ENCODE peak calls at places on chromosomes 11 and 22, in six cellular contexts. One of them, this sample, is unnamed.

GRCh38 chr11:131744847-131745246 is 374.4 kb downstream of the NTM start:
- DNase-seq in NCI-H510A treated with DMSO at 0.1 percent for 48 hours: no peak
- DNase-seq in NCI-H2081 treated with DMSO at 0.1 percent for 48 hours: no peak
- DNase-seq in astrocyte: peak; percentile 90
- DNase-seq in DMS153: no peak
- DNase-seq in retina: no peak
- DNase-seq in this sample: peak; percentile 12

GRCh38 chr22:47396515-47396914 is 634.1 kb downstream of the TBC1D22A start:
- DNase-seq in NCI-H2081 treated with DMSO at 0.1 percent for 48 hours: no peak
- DNase-seq in retina: no peak
- DNase-seq in NCI-H510A treated with DMSO at 0.1 percent for 48 hours: no peak
- DNase-seq in astrocyte: no peak
- DNase-seq in DMS153: no peak
- DNase-seq in this sample: no peak

GRCh38 chr11:35647535-35648092 is 15.0 kb upstream of the TRIM44 start:
- DNase-seq in retina: no peak
- DNase-seq in NCI-H2081 treated with DMSO at 0.1 percent for 48 hours: no peak
- DNase-seq in DMS153: no peak
- DNase-seq in NCI-H510A treated with DMSO at 0.1 percent for 48 hours: no peak
- DNase-seq in astrocyte: no peak
- DNase-seq in this sample: no peak

GRCh38 chr11:119023741-119024140 is 5.2 kb downstream of the TRAPPC4 start:
- DNase-seq in NCI-H2081 treated with DMSO at 0.1 percent for 48 hours: no peak
- DNase-seq in NCI-H510A treated with DMSO at 0.1 percent for 48 hours: no peak
- DNase-seq in astrocyte: peak; percentile 37
- DNase-seq in retina: no peak
- DNase-seq in DMS153: no peak
- DNase-seq in this sample: no peak

GRCh38 chr11:112780351-112781043 is 180.7 kb upstream of the NCAM1 start:
- DNase-seq in DMS153: no peak
- DNase-seq in NCI-H510A treated with DMSO at 0.1 percent for 48 hours: no peak
- DNase-seq in retina: no peak
- DNase-seq in NCI-H2081 treated with DMSO at 0.1 percent for 48 hours: no peak
- DNase-seq in astrocyte: peak; percentile 80
- DNase-seq in this sample: no peak

GRCh38 chr22:22030493-22031182 is 48.1 kb upstream of the TOP3B start:
- DNase-seq in NCI-H2081 treated with DMSO at 0.1 percent for 48 hours: no peak
- DNase-seq in retina: peak; percentile 49
- DNase-seq in DMS153: no peak
- DNase-seq in astrocyte: no peak
- DNase-seq in NCI-H510A treated with DMSO at 0.1 percent for 48 hours: no peak
- DNase-seq in this sample: no peak

GRCh38 chr22:36027579-36027959 is 1.1 kb downstream of the RBFOX2 start:
- DNase-seq in NCI-H2081 treated with DMSO at 0.1 percent for 48 hours: no peak
- DNase-seq in DMS153: no peak
- DNase-seq in astrocyte: no peak
- DNase-seq in NCI-H510A treated with DMSO at 0.1 percent for 48 hours: no peak
- DNase-seq in retina: no peak
- DNase-seq in this sample: no peak

GRCh38 chr22:47055073-47055355 is 292.6 kb downstream of the TBC1D22A start:
- DNase-seq in NCI-H2081 treated with DMSO at 0.1 percent for 48 hours: no peak
- DNase-seq in retina: no peak
- DNase-seq in DMS153: no peak
- DNase-seq in NCI-H510A treated with DMSO at 0.1 percent for 48 hours: no peak
- DNase-seq in astrocyte: no peak
- DNase-seq in this sample: no peak

GRCh38 chr22:31098633-31099110 is 8.7 kb downstream of the SELENOM start:
- DNase-seq in retina: peak; percentile 63
- DNase-seq in astrocyte: no peak
- DNase-seq in NCI-H2081 treated with DMSO at 0.1 percent for 48 hours: no peak
- DNase-seq in NCI-H510A treated with DMSO at 0.1 percent for 48 hours: no peak
- DNase-seq in DMS153: no peak
- DNase-seq in this sample: no peak

GRCh38 chr11:122592641-122593040 is 62.9 kb upstream of the UBASH3B start:
- DNase-seq in astrocyte: no peak
- DNase-seq in retina: no peak
- DNase-seq in DMS153: no peak
- DNase-seq in NCI-H510A treated with DMSO at 0.1 percent for 48 hours: no peak
- DNase-seq in NCI-H2081 treated with DMSO at 0.1 percent for 48 hours: no peak
- DNase-seq in this sample: no peak

GRCh38 chr11:75244052-75244814 is 3.7 kb downstream of the TPBGL start:
- DNase-seq in retina: no peak
- DNase-seq in DMS153: no peak
- DNase-seq in NCI-H2081 treated with DMSO at 0.1 percent for 48 hours: no peak
- DNase-seq in NCI-H510A treated with DMSO at 0.1 percent for 48 hours: no peak
- DNase-seq in astrocyte: no peak
- DNase-seq in this sample: no peak

GRCh38 chr11:1310772-1311468 is 1.5 kb upstream of the TOLLIP start:
- DNase-seq in astrocyte: no peak
- DNase-seq in NCI-H2081 treated with DMSO at 0.1 percent for 48 hours: no peak
- DNase-seq in NCI-H510A treated with DMSO at 0.1 percent for 48 hours: no peak
- DNase-seq in retina: no peak
- DNase-seq in DMS153: peak; percentile 40
- DNase-seq in this sample: no peak

GRCh38 chr11:106988151-106988806 is 30.0 kb downstream of the GUCY1A2 start:
- DNase-seq in astrocyte: peak; percentile 89
- DNase-seq in DMS153: no peak
- DNase-seq in retina: no peak
- DNase-seq in NCI-H2081 treated with DMSO at 0.1 percent for 48 hours: no peak
- DNase-seq in NCI-H510A treated with DMSO at 0.1 percent for 48 hours: no peak
- DNase-seq in this sample: peak; percentile 34

GRCh38 chr22:22556995-22557925 is 1.8 kb downstream of the PRAME start:
- DNase-seq in DMS153: peak; percentile 76
- DNase-seq in NCI-H510A treated with DMSO at 0.1 percent for 48 hours: peak; percentile 69
- DNase-seq in retina: no peak
- DNase-seq in astrocyte: no peak
- DNase-seq in NCI-H2081 treated with DMSO at 0.1 percent for 48 hours: no peak
- DNase-seq in this sample: no peak

GRCh38 chr11:123203934-123204333 is 8.9 kb upstream of the CLMP start:
- DNase-seq in astrocyte: no peak
- DNase-seq in NCI-H510A treated with DMSO at 0.1 percent for 48 hours: no peak
- DNase-seq in retina: no peak
- DNase-seq in DMS153: no peak
- DNase-seq in NCI-H2081 treated with DMSO at 0.1 percent for 48 hours: no peak
- DNase-seq in this sample: no peak

GRCh38 chr22:36136475-36136874 is 24.1 kb downstream of the APOL3 start:
- DNase-seq in astrocyte: no peak
- DNase-seq in retina: no peak
- DNase-seq in NCI-H2081 treated with DMSO at 0.1 percent for 48 hours: no peak
- DNase-seq in NCI-H510A treated with DMSO at 0.1 percent for 48 hours: no peak
- DNase-seq in DMS153: no peak
- DNase-seq in this sample: no peak

GRCh38 chr22:26276530-26277200 is 107.4 kb downstream of the SEZ6L start:
- DNase-seq in astrocyte: no peak
- DNase-seq in retina: peak; percentile 44
- DNase-seq in NCI-H510A treated with DMSO at 0.1 percent for 48 hours: no peak
- DNase-seq in NCI-H2081 treated with DMSO at 0.1 percent for 48 hours: no peak
- DNase-seq in DMS153: no peak
- DNase-seq in this sample: no peak

GRCh38 chr22:22769434-22770279 is 118.0 kb upstream of the IGLL5 start:
- DNase-seq in NCI-H510A treated with DMSO at 0.1 percent for 48 hours: no peak
- DNase-seq in DMS153: no peak
- DNase-seq in astrocyte: no peak
- DNase-seq in retina: no peak
- DNase-seq in NCI-H2081 treated with DMSO at 0.1 percent for 48 hours: no peak
- DNase-seq in this sample: no peak

GRCh38 chr11:6647282-6647679 is 8.3 kb downstream of the DCHS1 start:
- DNase-seq in astrocyte: no peak
- DNase-seq in DMS153: no peak
- DNase-seq in NCI-H510A treated with DMSO at 0.1 percent for 48 hours: no peak
- DNase-seq in NCI-H2081 treated with DMSO at 0.1 percent for 48 hours: no peak
- DNase-seq in retina: no peak
- DNase-seq in this sample: no peak

GRCh38 chr11:72460091-72460647 is 25.8 kb upstream of the CLPB start:
- DNase-seq in NCI-H510A treated with DMSO at 0.1 percent for 48 hours: no peak
- DNase-seq in NCI-H2081 treated with DMSO at 0.1 percent for 48 hours: no peak
- DNase-seq in retina: no peak
- DNase-seq in DMS153: no peak
- DNase-seq in astrocyte: no peak
- DNase-seq in this sample: no peak

GRCh38 chr11:128535468-128536457 is 51.6 kb downstream of the ETS1 start:
- DNase-seq in NCI-H2081 treated with DMSO at 0.1 percent for 48 hours: no peak
- DNase-seq in DMS153: no peak
- DNase-seq in NCI-H510A treated with DMSO at 0.1 percent for 48 hours: no peak
- DNase-seq in retina: no peak
- DNase-seq in astrocyte: no peak
- DNase-seq in this sample: no peak

GRCh38 chr22:45600791-45601730 is 70.6 kb upstream of the ATXN10 start:
- DNase-seq in NCI-H2081 treated with DMSO at 0.1 percent for 48 hours: no peak
- DNase-seq in DMS153: no peak
- DNase-seq in NCI-H510A treated with DMSO at 0.1 percent for 48 hours: no peak
- DNase-seq in retina: no peak
- DNase-seq in astrocyte: peak; percentile 74
- DNase-seq in this sample: no peak

GRCh38 chr22:17441326-17441725 is 72.1 kb downstream of the CECR2 start:
- DNase-seq in DMS153: no peak
- DNase-seq in retina: no peak
- DNase-seq in astrocyte: no peak
- DNase-seq in NCI-H510A treated with DMSO at 0.1 percent for 48 hours: no peak
- DNase-seq in NCI-H2081 treated with DMSO at 0.1 percent for 48 hours: no peak
- DNase-seq in this sample: no peak

This sample was measured in amniotic stem cell.